ENCODE peak calls at places on chromosomes 1 and 21, in six cellular contexts. X is keratinocyte, P is upper lobe of right lung, Z is AG09309, O is ovary, I is kidney epithelial cell. K is an unnamed sample.

GRCh38 chr1:164767257-164768044 is 208.5 kb downstream of the PBX1 start:
- DNase-seq in X (no peak), P (no peak), Z (peak), O (no peak), I (peak), K (peak)

GRCh38 chr21:46095106-46095719 is 2.7 kb upstream of the COL6A2 start:
- DNase-seq in X (no peak), P (peak), Z (no peak), O (peak), I (no peak), K (no peak)

GRCh38 chr1:197600751-197601150 is 174.5 kb downstream of the DENND1B start:
- DNase-seq in X (no peak), P (no peak), Z (no peak), O (no peak), I (no peak), K (no peak)

GRCh38 chr1:15196807-15197530 is 43.4 kb downstream of the TMEM51 start:
- DNase-seq in X (no peak), P (no peak), Z (no peak), O (no peak), I (no peak), K (no peak)

GRCh38 chr1:8374812-8375211 is 56.9 kb downstream of the SLC45A1 start:
- DNase-seq in X (no peak), P (no peak), Z (no peak), O (no peak), I (no peak), K (no peak)

GRCh38 chr1:20380616-20381035 is 90.0 kb downstream of the VWA5B1 start:
- DNase-seq in X (no peak), P (no peak), Z (peak), O (no peak), I (peak), K (no peak)

GRCh38 chr1:162368451-162368850 is 8.2 kb downstream of the SPATA46 start:
- DNase-seq in X (no peak), P (no peak), Z (no peak), O (no peak), I (no peak), K (no peak)

GRCh38 chr1:230899845-230900251 is 31.5 kb upstream of the C1orf198 start:
- DNase-seq in X (no peak), P (no peak), Z (peak), O (no peak), I (no peak), K (no peak)

GRCh38 chr1:65698590-65698989 is 94.1 kb upstream of the PDE4B start:
- DNase-seq in X (no peak), P (no peak), Z (no peak), O (no peak), I (no peak), K (no peak)

GRCh38 chr1:56780832-56781231 is 38.4 kb downstream of the FYB2 start:
- DNase-seq in X (no peak), P (no peak), Z (no peak), O (no peak), I (no peak), K (no peak)

GRCh38 chr1:10122926-10123325 is 87.4 kb upstream of the KIF1B start:
- DNase-seq in X (no peak), P (no peak), Z (peak), O (no peak), I (no peak), K (peak)

GRCh38 chr1:156140879-156141707 is 12.3 kb upstream of the SEMA4A start:
- DNase-seq in X (no peak), P (no peak), Z (no peak), O (no peak), I (no peak), K (no peak)

GRCh38 chr1:18175530-18176377 is 68.2 kb downstream of the IGSF21 start:
- DNase-seq in X (no peak), P (no peak), Z (no peak), O (no peak), I (no peak), K (no peak)

GRCh38 chr1:178066904-178067531 is 26.9 kb upstream of the RASAL2 start:
- DNase-seq in X (no peak), P (no peak), Z (no peak), O (no peak), I (no peak), K (no peak)

GRCh38 chr1:179955318-179955638 is 668 bp downstream of the CEP350 start:
- DNase-seq in X (no peak), P (no peak), Z (no peak), O (no peak), I (no peak), K (no peak)
- TF ChIP-seq CTCF in X (no peak), P (no peak), Z (no peak), O (no peak), I (no peak), K (no peak)

DNA sequence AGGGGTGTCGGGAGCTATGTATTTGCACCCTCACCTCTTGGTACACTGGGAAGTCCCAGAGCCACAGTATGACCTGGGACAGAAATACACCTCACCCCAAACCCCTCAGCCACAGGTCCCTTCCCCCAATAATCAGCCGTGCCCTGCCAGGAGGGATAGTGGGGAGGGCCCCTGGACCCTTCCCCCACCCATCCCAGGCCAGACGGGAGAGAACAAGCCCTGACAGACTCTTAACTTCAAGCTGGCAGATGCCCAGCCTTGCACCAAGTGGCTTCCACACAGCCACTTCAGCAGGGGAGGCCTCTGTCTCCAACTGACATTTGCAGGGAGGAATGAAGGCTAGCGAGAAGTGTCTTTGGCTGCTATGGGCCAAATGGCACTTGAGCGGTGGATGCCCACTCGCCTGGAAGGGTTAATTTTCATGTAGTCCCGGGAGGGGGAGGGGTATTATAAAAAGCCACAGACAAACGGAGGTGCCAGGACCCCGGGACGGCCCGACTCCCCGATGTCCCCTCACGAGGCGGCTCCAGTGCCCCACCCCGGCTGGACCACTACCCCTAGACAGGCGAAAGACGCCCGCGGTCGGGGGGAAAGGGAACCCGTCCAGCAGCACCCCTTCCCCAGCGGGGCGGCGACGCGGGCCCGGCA is 495 bp downstream of the SYNC start:
- DNase-seq in X (no peak), P (peak), Z (no peak), O (peak), I (no peak), K (no peak)
- H3K4me3 ChIP-seq in X (peak), P (peak), Z (peak), O (peak), I (peak), K (peak)

GRCh38 chr1:38989979-38990378 is 1.1 kb upstream of the AKIRIN1 start:
- DNase-seq in X (no peak), P (no peak), Z (no peak), O (no peak), I (no peak), K (no peak)

GRCh38 chr1:38991638-38992449 is 768 bp downstream of the AKIRIN1 start:
- DNase-seq in X (no peak), P (peak), Z (no peak), O (no peak), I (no peak), K (no peak)

GRCh38 chr1:38992450-38993111 is 1.5 kb downstream of the AKIRIN1 start:
- DNase-seq in X (no peak), P (no peak), Z (no peak), O (no peak), I (no peak), K (no peak)

GRCh38 chr1:38990401-38990745 is 703 bp upstream of the AKIRIN1 start:
- DNase-seq in X (no peak), P (no peak), Z (no peak), O (no peak), I (no peak), K (no peak)

DNA sequence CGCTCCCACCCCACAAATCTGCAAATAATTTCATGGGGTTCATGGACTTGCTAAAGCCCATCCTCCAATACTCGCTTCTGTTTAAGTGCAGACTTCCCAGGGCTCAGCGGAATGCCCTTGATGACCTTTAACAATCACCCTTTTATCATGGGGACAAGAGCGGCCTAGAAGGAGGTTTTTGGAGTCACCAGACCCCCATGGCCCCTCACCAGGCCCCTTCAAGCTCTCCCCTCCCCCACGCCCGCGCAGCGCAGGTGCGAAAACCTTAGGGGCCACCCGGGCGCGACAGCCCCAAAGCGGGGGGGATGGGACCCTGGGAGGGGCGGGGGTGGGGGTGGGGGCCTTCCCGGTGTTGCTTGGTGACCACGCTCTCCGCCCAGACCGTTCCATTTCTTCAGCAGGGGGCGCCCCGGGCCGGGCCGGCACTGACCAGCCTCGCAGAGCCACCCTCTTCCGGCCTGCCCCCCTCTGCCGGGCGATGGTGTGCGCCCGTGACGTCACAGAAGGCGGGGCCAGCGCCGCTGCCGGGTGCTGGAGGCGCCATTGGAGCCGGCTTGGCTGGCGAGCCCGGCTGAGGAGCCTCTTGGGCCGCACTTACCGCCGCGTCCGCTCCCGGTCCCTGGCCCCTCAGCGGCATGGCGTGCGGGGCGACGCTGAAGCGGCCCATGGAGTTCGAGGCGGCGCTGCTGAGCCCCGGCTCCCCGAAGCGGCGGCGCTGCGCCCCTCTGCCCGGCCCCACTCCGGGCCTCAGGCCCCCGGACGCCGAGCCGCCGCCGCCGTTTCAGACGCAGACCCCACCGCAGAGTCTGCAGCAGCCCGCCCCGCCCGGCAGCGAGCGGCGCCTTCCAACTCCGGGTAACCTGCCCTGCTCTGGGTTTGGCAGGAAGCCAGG is at the start of gene AKIRIN1:
- DNase-seq in X (peak), P (peak), Z (peak), O (peak), I (peak), K (peak)
- TF ChIP-seq CTCF in X (no peak), P (peak), Z (no peak), O (peak), I (no peak), K (no peak)

GRCh38 chr1:151989131-151989868 is 4.4 kb downstream of the S100A10 start:
- DNase-seq in X (no peak), P (peak), Z (no peak), O (no peak), I (no peak), K (no peak)

GRCh38 chr1:151990058-151990855 is 3.4 kb downstream of the S100A10 start:
- DNase-seq in X (no peak), P (no peak), Z (no peak), O (no peak), I (no peak), K (no peak)

GRCh38 chr1:151986501-151987190 is 7.0 kb downstream of the S100A10 start:
- DNase-seq in X (no peak), P (no peak), Z (no peak), O (no peak), I (no peak), K (no peak)

GRCh38 chr1:151990856-151991198 is 2.8 kb downstream of the S100A10 start:
- DNase-seq in X (no peak), P (no peak), Z (no peak), O (peak), I (no peak), K (no peak)

DNA sequence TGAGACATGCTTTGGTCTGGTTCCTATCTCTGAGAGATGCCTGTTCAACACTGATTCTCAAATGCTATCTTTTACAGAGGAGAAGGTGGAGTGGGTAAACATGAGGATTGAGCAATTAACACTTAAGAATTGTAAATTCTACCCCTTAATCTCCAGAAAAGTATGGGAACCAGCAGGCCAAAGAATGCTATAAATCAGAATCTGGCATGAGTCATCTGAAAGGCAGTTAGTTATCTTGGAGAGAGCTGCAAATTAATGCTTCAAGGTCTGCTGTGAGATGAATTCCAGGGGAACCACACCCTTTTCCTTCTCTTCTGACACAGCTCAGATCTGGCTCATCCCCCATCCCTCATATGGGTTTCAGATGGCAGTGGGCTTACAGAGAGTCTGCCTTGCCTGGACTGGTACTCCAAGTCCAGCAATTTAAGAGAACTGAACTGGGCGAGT is 5.2 kb downstream of the S100A10 start:
- DNase-seq in X (no peak), P (no peak), Z (peak), O (no peak), I (peak), K (peak)
- H3K4me3 ChIP-seq in X (peak), P (no peak), Z (no peak), O (no peak), I (no peak), K (peak)

DNA sequence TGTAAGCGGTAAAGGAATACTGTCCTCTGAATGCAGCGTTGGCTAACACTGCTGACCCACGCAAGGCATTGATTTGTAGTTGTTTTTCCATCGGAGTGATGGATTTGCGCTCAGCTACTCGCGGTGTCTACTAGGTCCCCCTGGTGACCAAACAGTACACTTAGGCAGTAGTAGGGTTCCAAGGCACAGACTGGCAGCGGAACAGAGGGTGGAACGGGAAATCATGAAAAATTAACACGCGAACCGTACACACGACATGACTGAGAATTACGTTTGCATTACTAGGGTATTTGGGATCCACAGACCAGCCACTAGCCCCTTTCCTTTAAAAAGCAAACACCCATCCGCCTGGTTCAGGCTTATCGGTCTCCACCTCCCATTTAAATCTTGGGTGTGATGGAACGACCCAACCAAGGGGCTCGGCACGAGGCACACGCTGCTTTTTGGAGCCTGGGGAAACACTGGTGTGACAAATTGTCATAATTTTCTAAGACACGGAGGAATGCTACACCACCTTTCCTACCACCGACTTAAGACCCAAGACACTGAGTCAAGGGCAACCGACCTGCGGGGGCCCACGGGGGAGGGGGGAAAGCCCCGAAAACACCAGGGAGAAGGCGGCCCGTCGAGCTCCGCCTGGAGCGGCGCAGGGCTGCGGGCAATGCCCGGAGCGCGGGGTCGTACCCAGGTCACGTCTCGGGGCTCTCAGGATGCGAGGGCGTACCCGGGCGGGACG is 699 bp downstream of the DIPK1A start:
- DNase-seq in X (no peak), P (peak), Z (peak), O (peak), I (no peak), K (peak)
- TF ChIP-seq CTCF in X (peak), P (peak), Z (peak), O (peak), I (peak), K (peak)

GRCh38 chr1:2276803-2277580 is 48.9 kb downstream of the SKI start:
- DNase-seq in X (no peak), P (no peak), Z (no peak), O (no peak), I (no peak), K (no peak)

GRCh38 chr1:2279210-2279639 is 51.1 kb downstream of the SKI start:
- DNase-seq in X (no peak), P (peak), Z (no peak), O (peak), I (peak), K (peak)

GRCh38 chr1:2277741-2278488 is 49.8 kb downstream of the SKI start:
- DNase-seq in X (no peak), P (peak), Z (no peak), O (no peak), I (no peak), K (no peak)

GRCh38 chr1:2279882-2280281 is 51.8 kb downstream of the SKI start:
- DNase-seq in X (no peak), P (peak), Z (no peak), O (no peak), I (no peak), K (peak)

GRCh38 chr1:2278591-2279209 is 50.6 kb downstream of the SKI start:
- DNase-seq in X (no peak), P (no peak), Z (no peak), O (no peak), I (no peak), K (no peak)
- H3K4me3 ChIP-seq in X (no peak), P (no peak), Z (no peak), O (no peak), I (no peak), K (no peak)

DNA sequence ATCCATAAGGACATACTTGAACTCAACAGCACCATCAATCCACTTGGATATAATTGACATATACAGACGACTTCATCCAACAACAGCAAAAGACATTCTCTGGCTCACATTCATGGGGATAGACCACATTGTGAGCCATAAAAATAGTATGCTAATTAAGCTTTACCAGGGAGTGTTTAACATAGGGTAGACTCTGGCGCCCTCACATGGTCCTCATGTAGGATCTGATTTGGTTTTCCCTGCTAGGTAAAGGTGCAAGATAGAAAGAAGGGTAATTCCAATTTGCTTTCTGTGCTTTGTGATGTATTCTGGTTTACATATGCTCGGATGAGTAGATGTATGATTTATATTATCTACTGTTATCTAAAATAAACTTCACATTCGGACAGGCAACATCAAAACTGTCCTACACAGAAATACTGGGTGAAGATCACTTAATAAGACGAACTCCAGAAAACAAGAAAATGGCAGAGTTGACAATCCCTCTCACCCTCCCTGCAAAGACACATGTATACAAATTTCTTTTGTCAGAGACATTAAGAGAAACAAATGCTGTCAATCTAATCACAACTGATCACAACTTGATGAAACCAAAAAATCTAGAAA is 27.7 kb downstream of the CR1L start:
- DNase-seq in X (no peak), P (no peak), Z (no peak), O (no peak), I (peak), K (peak)
- TF ChIP-seq CTCF in X (peak), P (peak), Z (peak), O (no peak), I (peak), K (peak)

GRCh38 chr1:40637617-40638016 is 27.9 kb downstream of the RIMS3 start:
- DNase-seq in X (no peak), P (no peak), Z (no peak), O (no peak), I (no peak), K (no peak)

GRCh38 chr1:40638097-40639036 is 27.1 kb downstream of the RIMS3 start:
- DNase-seq in X (no peak), P (no peak), Z (no peak), O (no peak), I (no peak), K (no peak)

GRCh38 chr1:40645110-40645680 is 20.3 kb downstream of the RIMS3 start:
- DNase-seq in X (no peak), P (no peak), Z (no peak), O (no peak), I (no peak), K (no peak)

GRCh38 chr1:40640314-40641076 is 25.0 kb downstream of the RIMS3 start:
- DNase-seq in X (no peak), P (no peak), Z (no peak), O (no peak), I (no peak), K (no peak)

GRCh38 chr1:40641601-40642242 is 23.8 kb downstream of the RIMS3 start:
- DNase-seq in X (no peak), P (no peak), Z (no peak), O (no peak), I (no peak), K (no peak)
- H3K4me3 ChIP-seq in X (no peak), P (no peak), Z (no peak), O (no peak), I (no peak), K (no peak)

GRCh38 chr1:180507826-180508724 is 5.7 kb upstream of the ACBD6 start:
- DNase-seq in X (no peak), P (no peak), Z (peak), O (no peak), I (no peak), K (no peak)
- TF ChIP-seq CTCF in X (peak), P (no peak), Z (no peak), O (no peak), I (no peak), K (no peak)